ENCODE peak calls at places on chromosomes 2 and 18, in nine cellular contexts. B is K562, A is A549, D is HepG2, G is H1, N is sigmoid colon, O is upper lobe of left lung, R is stomach, Z is GM12878. Q is an unnamed sample.

GRCh38 chr2:96828436-96828835 is 12.4 kb downstream of the CNNM3 start:
- DNase-seq in N (no peak), G (no peak), Z (no peak), B (no peak), D (no peak), A (no peak), O (no peak), R (no peak), Q (no peak)

GRCh38 chr2:113291191-113291590 is 12.5 kb upstream of the PAX8 start:
- DNase-seq in B (no peak), R (peak; percentile 60), A (no peak), O (peak; percentile 28), G (peak; percentile 52), D (no peak), N (no peak), Z (no peak), Q (no peak)

GRCh38 chr2:161161074-161161577 is 898 bp downstream of the TANK start:
- DNase-seq in D (peak; percentile 14), O (no peak), A (no peak), R (no peak), Z (no peak), G (no peak), N (no peak), B (peak; percentile 22), Q (no peak)

GRCh38 chr2:187453078-187453641 is 5.1 kb upstream of the CALCRL start:
- DNase-seq in B (no peak), O (no peak), Z (no peak), A (peak; percentile 7), G (no peak), D (no peak), R (no peak), N (no peak), Q (no peak)

GRCh38 chr2:121690095-121690494 is 40.8 kb upstream of the CLASP1 start:
- DNase-seq in D (no peak), G (no peak), A (no peak), R (no peak), B (peak; percentile 54), O (no peak), Z (no peak), N (peak; percentile 17), Q (no peak)

GRCh38 chr2:127386764-127387654 is 766 bp downstream of the MAP3K2 start:
- DNase-seq in B (peak; percentile 79), G (peak; percentile 83), A (peak; percentile 38), N (peak; percentile 95), Z (no peak), D (peak; percentile 91), R (peak; percentile 88), O (peak; percentile 91), Q (peak; percentile 92)

GRCh38 chr18:79818036-79818435 is 20.3 kb downstream of the KCNG2 start:
- DNase-seq in R (no peak), B (no peak), G (no peak), A (no peak), Z (no peak), N (no peak), D (no peak), O (no peak), Q (no peak)

GRCh38 chr18:79614211-79615028 is 65.2 kb upstream of the CTDP1 start:
- DNase-seq in O (no peak), G (peak; percentile 41), A (no peak), B (no peak), Z (no peak), D (no peak), R (no peak), N (peak; percentile 29), Q (peak; percentile 79)

GRCh38 chr2:219687266-219687665 is 59.8 kb downstream of the SLC4A3 start:
- DNase-seq in O (no peak), R (no peak), B (no peak), N (no peak), G (no peak), D (no peak), A (no peak), Z (no peak), Q (no peak)

GRCh38 chr2:144942516-144943256 is 422.8 kb upstream of the ZEB2 start:
- DNase-seq in B (no peak), G (no peak), A (peak; percentile 26), Z (no peak), N (no peak), D (no peak), O (no peak), R (no peak), Q (no peak)

GRCh38 chr2:152525277-152525838 is 190.4 kb downstream of the FMNL2 start:
- DNase-seq in R (no peak), Z (no peak), A (no peak), O (peak; percentile 44), N (no peak), D (peak; percentile 27), G (no peak), B (no peak), Q (no peak)

GRCh38 chr18:34219651-34220050 is 5.1 kb downstream of the NOL4 start:
- DNase-seq in G (no peak), O (no peak), R (no peak), D (no peak), B (no peak), Z (no peak), N (no peak), A (no peak), Q (no peak)

GRCh38 chr18:32372047-32372380 is 98.7 kb downstream of the GAREM1 start:
- DNase-seq in G (no peak), D (no peak), A (no peak), R (no peak), O (no peak), B (no peak), Z (no peak), N (no peak), Q (no peak)

GRCh38 chr2:97998431-97998830 is 2.7 kb upstream of the TMEM131 start:
- DNase-seq in B (no peak), O (no peak), D (no peak), Z (no peak), N (no peak), G (no peak), A (no peak), R (no peak), Q (no peak)

GRCh38 chr2:1628893-1629292 is 115.4 kb downstream of the PXDN start:
- DNase-seq in N (peak; percentile 79), D (no peak), R (peak; percentile 25), G (no peak), A (no peak), Z (no peak), O (peak; percentile 80), B (no peak), Q (peak; percentile 77)

GRCh38 chr2:667332-668000 is 9.7 kb downstream of the TMEM18 start:
- DNase-seq in O (no peak), D (peak; percentile 58), A (peak; percentile 52), G (no peak), N (no peak), B (peak; percentile 60), Z (no peak), R (no peak), Q (no peak)

GRCh38 chr2:181457121-181457740 is at the start of gene ITGA4:
- DNase-seq in Z (peak; percentile 56), B (no peak), R (peak; percentile 66), O (peak; percentile 74), N (peak; percentile 82), A (peak; percentile 36), D (no peak), G (peak; percentile 90), Q (peak; percentile 72)

GRCh38 chr2:15895615-15896500 is 44.5 kb upstream of the MYCN start:
- DNase-seq in D (no peak), G (no peak), B (no peak), R (no peak), Z (no peak), O (no peak), N (no peak), A (no peak), Q (no peak)

GRCh38 chr18:45802814-45803492 is 22.5 kb upstream of the SIGLEC15 start:
- DNase-seq in D (no peak), Z (no peak), R (no peak), B (no peak), O (no peak), G (no peak), A (peak; percentile 68), N (no peak), Q (no peak)
- TF ChIP-seq EP300 in D (no peak), Z (no peak), R (no peak), B (no peak), O (no peak), G (no peak), A (peak; percentile 47), N (no peak), Q (no peak)

GRCh38 chr2:102020596-102021170 is 28.9 kb downstream of the IL1R2 start:
- DNase-seq in A (peak; percentile 53), D (peak; percentile 80), B (peak; percentile 86), R (peak; percentile 91), O (peak; percentile 90), Z (no peak), G (peak; percentile 94), N (peak; percentile 94), Q (peak; percentile 94)
- TF ChIP-seq POLR2A in A (no peak), D (no peak), B (no peak), R (no peak), O (no peak), Z (no peak), G (no peak), N (no peak), Q (no peak)

DNA sequence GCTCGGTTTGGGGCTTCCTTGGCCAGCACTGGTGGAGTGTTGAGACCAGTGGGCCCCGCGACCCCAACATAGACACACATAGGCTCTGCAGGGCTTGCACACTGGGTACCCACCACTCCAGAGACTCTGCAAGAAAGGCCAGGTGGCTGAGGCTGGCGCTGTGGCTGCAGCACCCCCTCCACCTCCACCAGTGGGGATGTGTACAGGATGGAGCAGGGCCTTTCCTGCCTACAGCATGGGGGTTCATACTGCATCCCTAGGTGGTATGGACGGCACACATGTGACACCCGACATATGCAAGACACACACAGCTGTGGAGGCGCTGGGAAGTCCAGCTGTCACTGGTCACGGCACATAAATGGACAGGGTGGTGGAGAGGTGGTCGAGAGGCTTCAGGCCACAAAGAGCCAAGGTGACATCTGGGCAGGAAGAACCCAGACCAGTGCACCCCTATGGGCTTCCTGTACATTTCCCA is 1.3 kb downstream of the RNPEPL1 start:
- DNase-seq in A (no peak), O (peak; percentile 24), G (peak; percentile 44), Z (no peak), B (no peak), D (no peak), N (no peak), R (no peak), Q (no peak)
- H3K4me1 ChIP-seq in A (peaks cover 39% of the 10 kb centered on the region), O (peaks cover 54% of the 10 kb centered on the region), G (peaks cover 29% of the 10 kb centered on the region), Z (peaks cover 41% of the 10 kb centered on the region), B (peaks cover 18% of the 10 kb centered on the region), D (peaks cover 45% of the 10 kb centered on the region), N (peaks cover 55% of the 10 kb centered on the region), R (peaks cover 52% of the 10 kb centered on the region), Q (peaks cover 67% of the 10 kb centered on the region)

DNA sequence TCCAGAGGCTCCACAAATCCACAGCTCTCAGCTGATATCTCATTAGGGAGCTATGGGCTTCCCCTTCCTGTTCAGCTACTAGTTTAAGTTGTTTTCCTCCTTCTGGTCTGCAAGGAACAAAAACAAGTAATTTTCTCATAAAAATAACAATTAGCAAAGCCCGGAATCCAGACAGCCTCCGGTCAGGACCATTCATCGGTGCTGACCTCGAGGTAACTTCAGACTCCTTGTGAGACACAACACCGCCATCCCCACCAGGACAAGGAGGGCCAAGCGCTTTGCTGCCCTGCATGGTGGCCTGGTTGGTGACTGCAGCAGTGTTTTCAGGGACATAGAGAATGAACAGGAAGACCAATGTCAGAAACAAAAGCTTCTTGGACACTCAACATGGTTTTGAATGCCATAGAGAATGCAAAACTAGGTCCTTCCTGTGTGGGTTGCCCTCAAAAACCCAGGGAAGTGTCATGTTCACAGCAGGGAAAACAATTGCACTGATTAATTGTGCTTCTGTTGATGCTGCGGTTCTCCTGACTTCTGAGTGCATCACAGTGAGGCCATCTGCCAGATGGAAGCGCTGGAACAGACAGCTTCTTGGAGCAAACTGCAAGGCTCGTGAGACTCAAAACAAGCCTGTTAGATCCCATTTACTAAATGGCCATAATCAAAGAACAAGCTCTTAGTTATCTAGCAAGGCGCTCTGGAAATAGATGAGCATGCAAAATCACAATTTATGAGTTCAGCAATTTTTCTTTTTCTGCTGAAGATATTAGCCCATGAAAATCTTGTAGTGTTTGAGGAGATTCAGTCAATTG is 77.1 kb downstream of the HS1BP3 start:
- DNase-seq in B (no peak), O (no peak), R (no peak), D (no peak), N (peak; percentile 88), G (no peak), A (no peak), Z (no peak), Q (no peak)
- TF ChIP-seq EP300 in B (no peak), O (no peak), R (no peak), D (no peak), N (no peak), G (no peak), A (no peak), Z (no peak), Q (no peak)